ENCODE peak calls at places on chromosomes 13 and 19, in five cellular contexts. D is WTC11, I is T-cell, J is psoas muscle, T is renal cortical epithelial cell. R is an unnamed sample.

GRCh38 chr13:29543230-29544215 is 52.0 kb downstream of the SLC7A1 start:
- DNase-seq in I (no peak), D (no peak), J (no peak), T (peak; percentile 64), R (no peak)

GRCh38 chr13:93496985-93497673 is 270.5 kb downstream of the GPC6 start:
- DNase-seq in J (no peak), D (no peak), I (no peak), T (no peak), R (no peak)

GRCh38 chr13:101942038-101942437 is 459.8 kb downstream of the FGF14 start:
- DNase-seq in D (peak; percentile 33), T (peak; percentile 59), J (no peak), I (no peak), R (no peak)

GRCh38 chr19:16293133-16294085 is 31.2 kb upstream of the KLF2 start:
- DNase-seq in J (peak; percentile 84), I (no peak), T (peak; percentile 54), D (no peak), R (peak; percentile 32)

GRCh38 chr19:12695997-12696365 is 450 bp downstream of the FBXW9 start:
- DNase-seq in T (no peak), D (no peak), J (no peak), I (no peak), R (no peak)

GRCh38 chr19:8145969-8146368 is 3.4 kb downstream of the FBN3 start:
- DNase-seq in T (no peak), J (no peak), I (no peak), D (peak; percentile 64), R (no peak)

GRCh38 chr19:17352608-17353280 is 15.4 kb downstream of the GTPBP3 start:
- DNase-seq in J (no peak), T (no peak), D (no peak), I (no peak), R (no peak)

GRCh38 chr19:5803752-5804515 is 933 bp upstream of the NRTN start:
- DNase-seq in I (peak; percentile 91), J (peak; percentile 85), D (peak; percentile 99), T (peak; percentile 55), R (peak; percentile 94)

GRCh38 chr19:31268751-31269150 is 80.5 kb downstream of the TSHZ3 start:
- DNase-seq in J (no peak), I (no peak), T (no peak), D (no peak), R (no peak)

GRCh38 chr13:27470042-27470830 is 19.9 kb upstream of the MTIF3 start:
- DNase-seq in I (no peak), D (no peak), T (no peak), J (no peak), R (no peak)

GRCh38 chr19:12985049-12985776 is 10.1 kb upstream of the NFIX start:
- DNase-seq in I (peak; percentile 49), T (peak; percentile 13), J (peak; percentile 92), D (no peak), R (peak; percentile 82)

GRCh38 chr19:50513746-50514345 is at the start of gene ASPDH:
- DNase-seq in J (no peak), I (no peak), T (no peak), D (no peak), R (no peak)

GRCh38 chr19:48741222-48741999 is 1.0 kb upstream of the RASIP1 start:
- DNase-seq in D (peak; percentile 85), T (no peak), J (peak; percentile 76), I (no peak), R (peak; percentile 58)

GRCh38 chr19:861099-861755 is 1.8 kb downstream of the CFD start:
- DNase-seq in J (peak; percentile 54), I (no peak), D (no peak), T (no peak), R (no peak)

GRCh38 chr13:98543380-98544104 is 33.4 kb downstream of the STK24 start:
- DNase-seq in D (no peak), T (no peak), J (peak; percentile 42), I (no peak), R (no peak)

GRCh38 chr19:40241809-40242384 is 15.4 kb upstream of the CCNP start:
- DNase-seq in T (no peak), D (no peak), J (peak; percentile 74), I (no peak), R (no peak)

GRCh38 chr19:49672131-49672919 is 4.7 kb upstream of the PRMT1 start:
- DNase-seq in D (peak; percentile 94), T (peak; percentile 54), I (peak; percentile 54), J (peak; percentile 89), R (peak; percentile 78)

GRCh38 chr19:2578391-2578826 is 102.5 kb downstream of the GADD45B start:
- DNase-seq in D (peak; percentile 50), J (peak; percentile 59), T (peak; percentile 57), I (no peak), R (peak; percentile 39)

GRCh38 chr13:113083402-113084061 is 22.1 kb upstream of the F7 start:
- DNase-seq in T (no peak), I (no peak), D (no peak), J (peak; percentile 82), R (no peak)

GRCh38 chr19:56136362-56136761 is 4.7 kb upstream of the ZNF444 start:
- DNase-seq in T (no peak), D (peak; percentile 48), J (no peak), I (no peak), R (no peak)

GRCh38 chr13:89577301-89577700 is 1770.2 kb upstream of the MIR17HG start:
- DNase-seq in J (no peak), D (no peak), T (no peak), I (no peak), R (no peak)

GRCh38 chr19:55152017-55152416 is 3.0 kb upstream of the TNNT1 start:
- DNase-seq in T (no peak), D (no peak), J (no peak), I (no peak), R (no peak)

GRCh38 chr13:111854403-111854802 is 212.5 kb upstream of the SOX1 start:
- DNase-seq in D (no peak), J (no peak), T (no peak), I (no peak), R (no peak)

GRCh38 chr13:113862766-113863510 is 938 bp downstream of the GAS6 start:
- DNase-seq in I (no peak), D (peak; percentile 55), T (peak; percentile 29), J (peak; percentile 70), R (peak; percentile 72)

GRCh38 chr19:55208880-55209429 is 346 bp downstream of the PTPRH start:
- DNase-seq in D (no peak), J (no peak), T (no peak), I (no peak), R (peak; percentile 22)

GRCh38 chr19:5335101-5335500 is 5.5 kb downstream of the PTPRS start:
- DNase-seq in J (no peak), D (no peak), T (no peak), I (no peak), R (no peak)

GRCh38 chr13:95924389-95924994 is 128.7 kb downstream of the UGGT2 start:
- DNase-seq in D (no peak), J (no peak), T (peak; percentile 92), I (no peak), R (no peak)

GRCh38 chr19:11887247-11887617 is 350 bp upstream of the ZNF69 start:
- DNase-seq in J (no peak), D (peak; percentile 33), T (no peak), I (no peak), R (no peak)

GRCh38 chr19:15195987-15196682 is 4.7 kb downstream of the NOTCH3 start:
- DNase-seq in T (no peak), D (peak; percentile 97), J (no peak), I (no peak), R (peak; percentile 85)

GRCh38 chr13:71244181-71244580 is 622.8 kb downstream of the DACH1 start:
- DNase-seq in D (no peak), T (no peak), J (no peak), I (no peak), R (no peak)

R was measured in left colon.